ENCODE peak calls at places on chromosomes 12 and 14, in five cellular contexts. B, L, X, D and H are unnamed samples.

GRCh38 chr12:77469614-77470333 is 360.9 kb upstream of the NAV3 start:
- DNase-seq in B (no peak), L (no peak), X (no peak), D (no peak), H (no peak)

GRCh38 chr12:45435945-45436710 is 220.2 kb downstream of the ANO6 start:
- DNase-seq in B (no peak), L (no peak), X (no peak), D (no peak), H (no peak)

GRCh38 chr12:16258963-16259362 is 18.5 kb downstream of the SLC15A5 start:
- DNase-seq in B (peak; percentile 6), L (no peak), X (no peak), D (no peak), H (no peak)

GRCh38 chr12:132638541-132639408 is 20.2 kb downstream of the P2RX2 start:
- DNase-seq in B (peak; percentile 98), L (no peak), X (peak; percentile 21), D (peak; percentile 64), H (no peak)

GRCh38 chr14:105979446-105979845 is 453.1 kb downstream of the TMEM121 start:
- DNase-seq in B (no peak), L (no peak), X (no peak), D (no peak), H (no peak)

GRCh38 chr12:110343114-110343513 is 60.4 kb downstream of the ANAPC7 start:
- DNase-seq in B (no peak), L (no peak), X (no peak), D (no peak), H (no peak)

GRCh38 chr14:68539839-68540238 is 253.0 kb downstream of the ZFP36L1 start:
- DNase-seq in B (no peak), L (no peak), X (no peak), D (no peak), H (no peak)

GRCh38 chr12:58803893-58804292 is 116.4 kb downstream of the LRIG3 start:
- DNase-seq in B (peak; percentile 97), L (no peak), X (no peak), D (no peak), H (no peak)

GRCh38 chr14:67187210-67187609 is 2.0 kb upstream of the GARIN2 start:
- DNase-seq in B (peak; percentile 82), L (no peak), X (no peak), D (no peak), H (no peak)

GRCh38 chr14:23727566-23728335 is 91.6 kb downstream of the DHRS2 start:
- DNase-seq in B (peak; percentile 50), L (no peak), X (no peak), D (peak; percentile 56), H (no peak)

GRCh38 chr14:95683793-95684192 is 2.4 kb upstream of the TCL1B start:
- DNase-seq in B (no peak), L (no peak), X (peak; percentile 31), D (peak; percentile 72), H (peak; percentile 33)

GRCh38 chr12:69886101-69886500 is 61.1 kb downstream of the MYRFL start:
- DNase-seq in B (no peak), L (no peak), X (no peak), D (no peak), H (no peak)

GRCh38 chr12:120928864-120929652 is 24.9 kb upstream of the SPPL3 start:
- DNase-seq in B (no peak), L (no peak), X (no peak), D (peak; percentile 85), H (no peak)

GRCh38 chr12:89117448-89118034 is 234.8 kb downstream of the DUSP6 start:
- DNase-seq in B (no peak), L (no peak), X (no peak), D (no peak), H (no peak)

GRCh38 chr14:50955373-50956043 is 11.2 kb upstream of the PYGL start:
- DNase-seq in B (peak; percentile 98), L (no peak), X (no peak), D (peak; percentile 85), H (no peak)

GRCh38 chr12:4282103-4282891 is 8.7 kb downstream of the CCND2 start:
- DNase-seq in B (no peak), L (no peak), X (no peak), D (peak; percentile 28), H (no peak)

GRCh38 chr12:102990419-102990818 is 32.9 kb downstream of the ASCL1 start:
- DNase-seq in B (no peak), L (no peak), X (no peak), D (peak; percentile 46), H (no peak)

GRCh38 chr12:15477761-15478160 is 155.5 kb downstream of the PTPRO start:
- DNase-seq in B (no peak), L (no peak), X (no peak), D (no peak), H (no peak)

GRCh38 chr12:38156497-38157245 is 159.9 kb upstream of the ALG10B start:
- DNase-seq in B (no peak), L (no peak), X (no peak), D (peak; percentile 21), H (no peak)

GRCh38 chr14:102184678-102185040 is 45.0 kb downstream of the WDR20 start:
- DNase-seq in B (no peak), L (no peak), X (no peak), D (no peak), H (no peak)

GRCh38 chr14:74038015-74038859 is 19.1 kb downstream of the BBOF1 start:
- DNase-seq in B (peak; percentile 64), L (no peak), X (peak; percentile 43), D (no peak), H (no peak)

GRCh38 chr12:121861549-121862254 is 3.0 kb upstream of the HPD start:
- DNase-seq in B (peak; percentile 60), L (no peak), X (no peak), D (no peak), H (no peak)

GRCh38 chr14:104095426-104096310 is 10.2 kb downstream of the ASPG start:
- DNase-seq in B (no peak), L (no peak), X (no peak), D (no peak), H (no peak)

GRCh38 chr12:50960130-50960529 is 7.8 kb downstream of the HIGD1C start:
- DNase-seq in B (peak; percentile 66), L (no peak), X (no peak), D (no peak), H (no peak)

GRCh38 chr12:124036117-124037109 is 63.4 kb downstream of the ZNF664 start:
- DNase-seq in B (peak; percentile 36), L (no peak), X (peak; percentile 39), D (no peak), H (peak; percentile 39)

GRCh38 chr12:19113464-19113863 is 16.1 kb upstream of the PLEKHA5 start:
- DNase-seq in B (no peak), L (no peak), X (no peak), D (no peak), H (no peak)

GRCh38 chr12:50062733-50063452 is 5.5 kb downstream of the ASIC1 start:
- DNase-seq in B (no peak), L (no peak), X (no peak), D (no peak), H (no peak)

GRCh38 chr14:102314242-102315011 is 5.1 kb upstream of the ZNF839 start:
- DNase-seq in B (peak; percentile 73), L (peak; percentile 75), X (peak; percentile 83), D (peak; percentile 83), H (peak; percentile 83)

GRCh38 chr14:75905505-75905904 is 76.3 kb downstream of the TGFB3 start:
- DNase-seq in B (peak; percentile 57), L (no peak), X (no peak), D (no peak), H (no peak)

GRCh38 chr14:68719634-68720384 is 73.1 kb downstream of the ZFP36L1 start:
- DNase-seq in B (peak; percentile 28), L (no peak), X (no peak), D (no peak), H (no peak)

GRCh38 chr14:68039593-68039992 is 220.0 kb downstream of the RAD51B start:
- DNase-seq in B (peak; percentile 45), L (no peak), X (no peak), D (no peak), H (no peak)

GRCh38 chr14:68089146-68089715 is 269.7 kb downstream of the RAD51B start:
- DNase-seq in B (peak; percentile 48), L (no peak), X (no peak), D (no peak), H (no peak)

GRCh38 chr12:45762185-45763110 is 32.9 kb downstream of the ARID2 start:
- DNase-seq in B (peak; percentile 64), L (no peak), X (peak; percentile 15), D (no peak), H (no peak)

GRCh38 chr12:2487278-2487677 is 307.5 kb upstream of the FKBP4 start:
- DNase-seq in B (no peak), L (no peak), X (no peak), D (no peak), H (no peak)

GRCh38 chr14:75519826-75520692 is 2.2 kb upstream of the BATF start:
- DNase-seq in B (peak; percentile 44), L (no peak), X (no peak), D (no peak), H (no peak)